ENCODE peak calls at places on chromosomes 3 and 15, in five cellular contexts. S, D, M, Y and Q are unnamed samples.
A peak's percentile ranks its signal among the peaks of the same experiment; 100 is the strongest.

GRCh38 chr3:121362035-121362734 is 183.6 kb downstream of the POLQ start:
- DNase-seq in S (no peak), D (no peak), M (no peak), Y (no peak), Q (no peak)

GRCh38 chr15:60408438-60409105 is 10.8 kb upstream of the ANXA2 start:
- DNase-seq in S (no peak), D (peak; percentile 84), M (no peak), Y (no peak), Q (no peak)

GRCh38 chr3:52792961-52793695 is 1.5 kb upstream of the ITIH3 start:
- DNase-seq in S (no peak), D (peak; percentile 11), M (no peak), Y (no peak), Q (no peak)

GRCh38 chr3:5138214-5138981 is 16.3 kb downstream of the ARL8B start:
- DNase-seq in S (no peak), D (peak; percentile 79), M (no peak), Y (no peak), Q (no peak)

GRCh38 chr15:66389098-66389858 is 2.6 kb downstream of the MAP2K1 start:
- DNase-seq in S (no peak), D (no peak), M (no peak), Y (no peak), Q (no peak)

GRCh38 chr15:35308802-35309201 is 223.7 kb upstream of the NANOGP8 start:
- DNase-seq in S (no peak), D (peak; percentile 97), M (no peak), Y (no peak), Q (no peak)

GRCh38 chr3:26624209-26624775 is 1.7 kb downstream of the LRRC3B start:
- DNase-seq in S (no peak), D (no peak), M (no peak), Y (peak; percentile 57), Q (no peak)

GRCh38 chr3:50316657-50317242 is 5.8 kb downstream of the HYAL2 start:
- DNase-seq in S (peak; percentile 99), D (no peak), M (no peak), Y (no peak), Q (no peak)

DNA sequence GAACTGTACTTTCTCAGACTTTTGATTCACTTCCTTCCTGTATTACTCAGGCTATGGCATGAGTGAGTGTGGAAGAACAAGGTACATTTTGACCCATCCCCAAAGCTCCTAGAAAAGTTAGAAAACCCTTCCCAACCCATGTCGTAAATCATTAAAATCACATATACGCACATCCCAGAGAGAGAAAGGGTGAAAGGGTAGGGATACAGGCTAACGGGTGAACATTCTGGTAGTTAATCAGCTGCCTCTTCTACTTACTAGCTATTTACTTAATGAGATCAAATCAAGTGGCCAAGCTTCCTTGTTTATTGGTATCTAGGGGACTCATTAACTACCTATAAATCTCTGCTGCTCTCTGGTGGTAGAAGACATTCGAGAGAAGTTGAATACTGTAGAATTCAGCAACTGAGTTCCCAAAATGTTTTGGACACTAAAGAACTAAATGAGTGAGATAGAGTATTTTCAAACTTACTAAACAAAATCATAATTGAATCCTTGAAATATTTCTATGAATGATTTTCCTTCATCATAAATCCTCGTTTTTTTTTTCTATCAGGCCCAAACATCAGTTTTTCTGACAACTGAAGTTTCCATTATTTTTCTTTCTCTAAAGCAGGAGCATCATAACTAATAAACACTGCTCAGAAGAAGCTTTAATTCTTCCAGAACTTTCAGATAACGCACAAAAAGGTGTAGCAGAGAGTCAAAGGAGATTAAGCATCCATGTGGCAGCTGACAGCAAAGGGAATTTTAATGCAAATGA is 124.2 kb downstream of the IMPG2 start:
- DNase-seq in S (no peak), D (peak; percentile 79), M (no peak), Y (peak; percentile 74), Q (no peak)
- TF ChIP-seq CTCF in S (peak; percentile 92), D (peak; percentile 66), M (peak; percentile 38), Y (peak; percentile 75), Q (peak; percentile 70)

DNA sequence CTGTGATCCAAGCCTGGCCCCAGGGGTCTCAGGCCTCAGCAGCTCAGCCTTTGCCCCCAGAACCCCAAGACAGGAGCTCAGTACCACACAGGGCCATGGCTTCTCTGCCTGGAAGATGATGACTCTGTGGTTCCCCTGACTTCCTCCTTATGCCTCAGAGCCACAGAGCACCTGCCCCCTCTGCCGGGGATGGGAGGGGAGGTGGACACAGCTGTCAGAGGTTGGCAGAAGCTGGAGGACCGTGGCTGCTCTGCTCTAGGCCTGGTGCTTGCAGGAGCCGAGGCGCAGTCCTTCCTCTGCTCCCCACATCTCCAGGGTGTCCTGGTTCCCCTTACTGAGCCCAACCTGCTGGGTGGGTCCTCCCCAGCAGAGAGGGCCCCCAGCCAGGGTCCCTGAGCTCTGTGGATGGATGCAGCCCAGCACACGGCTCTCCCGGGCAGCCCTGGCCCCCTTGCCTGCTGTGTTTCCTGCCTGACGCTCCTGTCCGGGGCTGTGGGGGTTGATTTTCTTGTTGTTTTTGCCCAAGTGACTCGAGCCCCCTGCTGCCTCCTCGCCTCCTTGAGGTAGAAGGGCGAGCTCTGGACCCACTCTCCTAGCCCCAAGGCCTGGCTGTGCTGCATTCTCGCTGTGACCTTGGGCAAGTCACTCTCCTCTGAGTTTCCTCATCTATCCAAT is 36.6 kb downstream of the PSTPIP1 start:
- DNase-seq in S (peak; percentile 68), D (no peak), M (no peak), Y (no peak), Q (peak; percentile 17)
- TF ChIP-seq CTCF in S (no peak), D (no peak), M (no peak), Y (no peak), Q (no peak)

DNA sequence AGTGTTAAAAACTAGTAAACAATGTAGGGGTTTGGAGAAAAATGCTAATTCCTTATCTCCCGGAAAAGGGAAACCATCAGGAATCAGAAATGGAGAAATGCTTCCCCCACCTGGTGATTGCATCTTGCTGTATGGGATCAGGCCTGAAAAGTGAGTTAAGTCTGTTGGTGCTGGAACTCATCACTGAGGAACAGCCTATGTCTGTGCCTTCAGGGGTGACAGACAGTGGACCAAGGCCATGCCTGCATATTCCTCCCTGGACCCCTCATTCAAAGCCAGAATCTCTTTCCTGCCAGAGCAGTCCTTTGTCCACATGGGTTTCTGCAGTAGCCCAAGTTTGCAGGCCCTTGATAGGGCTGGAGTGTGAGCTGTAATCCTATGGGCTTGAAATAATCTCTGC is 160.8 kb upstream of the CTDSPL start:
- DNase-seq in S (no peak), D (no peak), M (no peak), Y (no peak), Q (no peak)
- TF ChIP-seq CTCF in S (peak; percentile 14), D (no peak), M (peak; percentile 43), Y (peak; percentile 35), Q (peak; percentile 17)

GRCh38 chr3:194620192-194620591 is 13.0 kb downstream of the TMEM44 start:
- DNase-seq in S (no peak), D (no peak), M (no peak), Y (no peak), Q (no peak)
- TF ChIP-seq CTCF in S (no peak), D (no peak), M (no peak), Y (no peak), Q (no peak)

GRCh38 chr3:9397331-9397910 is at the start of gene SETD5:
- DNase-seq in S (peak; percentile 97), D (peak; percentile 96), M (peak; percentile 98), Y (peak; percentile 99), Q (peak; percentile 99)
- TF ChIP-seq CTCF in S (no peak), D (no peak), M (no peak), Y (no peak), Q (no peak)